ENCODE peak calls at places on chromosomes 3 and 15, in six cellular contexts. One of them, this sample, is unnamed.

GRCh38 chr15:94576889-94577533 is 345.6 kb downstream of the MCTP2 start:
- DNase-seq in stomach: peak
- DNase-seq in A673: peak
- DNase-seq in colonic mucosa: peak
- DNase-seq in AG04449: no peak
- DNase-seq in NT2/D1: peak
- DNase-seq in this sample: peak

GRCh38 chr15:101322849-101323477 is 27.9 kb upstream of the SNRPA1 start:
- DNase-seq in stomach: no peak
- DNase-seq in A673: no peak
- DNase-seq in colonic mucosa: no peak
- DNase-seq in AG04449: no peak
- DNase-seq in NT2/D1: no peak
- DNase-seq in this sample: no peak

GRCh38 chr3:126180477-126181397 is at the start of gene ALDH1L1:
- DNase-seq in stomach: peak
- DNase-seq in A673: peak
- DNase-seq in colonic mucosa: peak
- DNase-seq in AG04449: no peak
- DNase-seq in NT2/D1: peak
- DNase-seq in this sample: peak

GRCh38 chr15:66716668-66717025 is 14.6 kb downstream of the SMAD6 start:
- DNase-seq in stomach: no peak
- DNase-seq in A673: no peak
- DNase-seq in colonic mucosa: no peak
- DNase-seq in AG04449: no peak
- DNase-seq in NT2/D1: no peak
- DNase-seq in this sample: no peak

GRCh38 chr15:70068783-70069565 is 28.7 kb downstream of the TLE3 start:
- DNase-seq in stomach: peak
- DNase-seq in A673: no peak
- DNase-seq in colonic mucosa: no peak
- DNase-seq in AG04449: no peak
- DNase-seq in NT2/D1: no peak
- DNase-seq in this sample: no peak

GRCh38 chr3:17579289-17580031 is 163.0 kb downstream of the TBC1D5 start:
- DNase-seq in stomach: no peak
- DNase-seq in A673: no peak
- DNase-seq in colonic mucosa: no peak
- DNase-seq in AG04449: no peak
- DNase-seq in NT2/D1: no peak
- DNase-seq in this sample: peak

GRCh38 chr15:85581495-85581894 is 201.1 kb downstream of the AKAP13 start:
- DNase-seq in stomach: peak
- DNase-seq in A673: no peak
- DNase-seq in colonic mucosa: peak
- DNase-seq in AG04449: no peak
- DNase-seq in NT2/D1: no peak
- DNase-seq in this sample: peak

GRCh38 chr3:103195201-103195600 is 760.4 kb downstream of the ZPLD1 start:
- DNase-seq in stomach: no peak
- DNase-seq in A673: peak
- DNase-seq in colonic mucosa: no peak
- DNase-seq in AG04449: no peak
- DNase-seq in NT2/D1: no peak
- DNase-seq in this sample: no peak

GRCh38 chr3:146250449-146251382 is at the start of gene PLSCR4:
- DNase-seq in stomach: peak
- DNase-seq in A673: peak
- DNase-seq in colonic mucosa: peak
- DNase-seq in AG04449: no peak
- DNase-seq in NT2/D1: no peak
- DNase-seq in this sample: peak

GRCh38 chr15:74889390-74889881 is 406 bp upstream of the MPI start:
- DNase-seq in stomach: peak
- DNase-seq in A673: no peak
- DNase-seq in colonic mucosa: no peak
- DNase-seq in AG04449: no peak
- DNase-seq in NT2/D1: no peak
- DNase-seq in this sample: peak

GRCh38 chr3:72044231-72044935 is 259.4 kb upstream of the PROK2 start:
- DNase-seq in stomach: no peak
- DNase-seq in A673: no peak
- DNase-seq in colonic mucosa: no peak
- DNase-seq in AG04449: no peak
- DNase-seq in NT2/D1: no peak
- DNase-seq in this sample: no peak

GRCh38 chr3:181715601-181716340 is 4.0 kb downstream of the SOX2 start:
- DNase-seq in stomach: no peak
- DNase-seq in A673: peak
- DNase-seq in colonic mucosa: no peak
- DNase-seq in AG04449: no peak
- DNase-seq in NT2/D1: no peak
- DNase-seq in this sample: no peak

GRCh38 chr15:71743861-71744382 is 66.4 kb upstream of the NR2E3 start:
- DNase-seq in stomach: peak
- DNase-seq in A673: peak
- DNase-seq in colonic mucosa: peak
- DNase-seq in AG04449: no peak
- DNase-seq in NT2/D1: peak
- DNase-seq in this sample: peak

GRCh38 chr3:100093826-100094225 is 20.5 kb downstream of the FILIP1L start:
- DNase-seq in stomach: no peak
- DNase-seq in A673: no peak
- DNase-seq in colonic mucosa: no peak
- DNase-seq in AG04449: no peak
- DNase-seq in NT2/D1: no peak
- DNase-seq in this sample: no peak

GRCh38 chr3:131849640-131850039 is 185.2 kb downstream of the CPNE4 start:
- DNase-seq in stomach: no peak
- DNase-seq in A673: peak
- DNase-seq in colonic mucosa: no peak
- DNase-seq in AG04449: no peak
- DNase-seq in NT2/D1: no peak
- DNase-seq in this sample: no peak

GRCh38 chr15:92448370-92448769 is 54.7 kb downstream of the ST8SIA2 start:
- DNase-seq in stomach: no peak
- DNase-seq in A673: no peak
- DNase-seq in colonic mucosa: no peak
- DNase-seq in AG04449: no peak
- DNase-seq in NT2/D1: no peak
- DNase-seq in this sample: no peak

GRCh38 chr3:16860234-16860633 is 24.5 kb upstream of the PLCL2 start:
- DNase-seq in stomach: no peak
- DNase-seq in A673: no peak
- DNase-seq in colonic mucosa: no peak
- DNase-seq in AG04449: no peak
- DNase-seq in NT2/D1: no peak
- DNase-seq in this sample: no peak

GRCh38 chr3:151644005-151644685 is 89.6 kb upstream of the AADACL2 start:
- DNase-seq in stomach: no peak
- DNase-seq in A673: no peak
- DNase-seq in colonic mucosa: no peak
- DNase-seq in AG04449: no peak
- DNase-seq in NT2/D1: no peak
- DNase-seq in this sample: no peak

GRCh38 chr3:185195652-185196051 is 42.8 kb upstream of the C3orf70 start:
- DNase-seq in stomach: no peak
- DNase-seq in A673: no peak
- DNase-seq in colonic mucosa: no peak
- DNase-seq in AG04449: no peak
- DNase-seq in NT2/D1: no peak
- DNase-seq in this sample: no peak

GRCh38 chr3:12308517-12308916 is 19.6 kb downstream of the PPARG start:
- DNase-seq in stomach: no peak
- DNase-seq in A673: peak
- DNase-seq in colonic mucosa: no peak
- DNase-seq in AG04449: peak
- DNase-seq in NT2/D1: no peak
- DNase-seq in this sample: peak

GRCh38 chr15:74378853-74379252 is 11.4 kb upstream of the CYP11A1 start:
- DNase-seq in stomach: no peak
- DNase-seq in A673: no peak
- DNase-seq in colonic mucosa: no peak
- DNase-seq in AG04449: no peak
- DNase-seq in NT2/D1: no peak
- DNase-seq in this sample: peak

GRCh38 chr15:47185222-47185800 is 532.0 kb upstream of the SEMA6D start:
- DNase-seq in stomach: no peak
- DNase-seq in A673: no peak
- DNase-seq in colonic mucosa: no peak
- DNase-seq in AG04449: no peak
- DNase-seq in NT2/D1: no peak
- DNase-seq in this sample: no peak

GRCh38 chr3:45607790-45608189 is 13.2 kb downstream of the LIMD1 start:
- DNase-seq in stomach: no peak
- DNase-seq in A673: no peak
- DNase-seq in colonic mucosa: no peak
- DNase-seq in AG04449: no peak
- DNase-seq in NT2/D1: peak
- DNase-seq in this sample: peak

GRCh38 chr3:104279617-104280016 is 1087.1 kb upstream of the ALCAM start:
- DNase-seq in stomach: no peak
- DNase-seq in A673: peak
- DNase-seq in colonic mucosa: no peak
- DNase-seq in AG04449: peak
- DNase-seq in NT2/D1: no peak
- DNase-seq in this sample: peak

GRCh38 chr3:119330858-119331257 is 36.7 kb downstream of the ARHGAP31 start:
- DNase-seq in stomach: no peak
- DNase-seq in A673: no peak
- DNase-seq in colonic mucosa: no peak
- DNase-seq in AG04449: no peak
- DNase-seq in NT2/D1: no peak
- DNase-seq in this sample: no peak

GRCh38 chr15:100733088-100733487 is 130.7 kb downstream of the ASB7 start:
- DNase-seq in stomach: no peak
- DNase-seq in A673: no peak
- DNase-seq in colonic mucosa: no peak
- DNase-seq in AG04449: peak
- DNase-seq in NT2/D1: no peak
- DNase-seq in this sample: peak

GRCh38 chr3:167032267-167032876 is 347.7 kb downstream of the ZBBX start:
- DNase-seq in stomach: no peak
- DNase-seq in A673: peak
- DNase-seq in colonic mucosa: no peak
- DNase-seq in AG04449: peak
- DNase-seq in NT2/D1: peak
- DNase-seq in this sample: peak

GRCh38 chr3:14329116-14329830 is 73.1 kb upstream of the SLC6A6 start:
- DNase-seq in stomach: peak
- DNase-seq in A673: peak
- DNase-seq in colonic mucosa: peak
- DNase-seq in AG04449: no peak
- DNase-seq in NT2/D1: peak
- DNase-seq in this sample: no peak

GRCh38 chr3:187130346-187131066 is 8.8 kb downstream of the RPL39L start:
- DNase-seq in stomach: no peak
- DNase-seq in A673: no peak
- DNase-seq in colonic mucosa: no peak
- DNase-seq in AG04449: no peak
- DNase-seq in NT2/D1: no peak
- DNase-seq in this sample: peak

GRCh38 chr15:39125904-39126303 is 455.0 kb upstream of the THBS1 start:
- DNase-seq in stomach: no peak
- DNase-seq in A673: peak
- DNase-seq in colonic mucosa: peak
- DNase-seq in AG04449: no peak
- DNase-seq in NT2/D1: peak
- DNase-seq in this sample: peak

GRCh38 chr3:126432901-126433480 is 38.3 kb downstream of the CFAP100 start:
- DNase-seq in stomach: peak
- DNase-seq in A673: no peak
- DNase-seq in colonic mucosa: no peak
- DNase-seq in AG04449: no peak
- DNase-seq in NT2/D1: no peak
- DNase-seq in this sample: no peak

GRCh38 chr15:63473999-63474809 is 30.2 kb upstream of the USP3 start:
- DNase-seq in stomach: peak
- DNase-seq in A673: no peak
- DNase-seq in colonic mucosa: peak
- DNase-seq in AG04449: no peak
- DNase-seq in NT2/D1: peak
- DNase-seq in this sample: peak
- H3K4me3 ChIP-seq in stomach: no peak
- H3K4me3 ChIP-seq in A673: no peak
- H3K4me3 ChIP-seq in colonic mucosa: no peak
- H3K4me3 ChIP-seq in AG04449: no peak
- H3K4me3 ChIP-seq in NT2/D1: no peak
- H3K4me3 ChIP-seq in this sample: no peak

DNA sequence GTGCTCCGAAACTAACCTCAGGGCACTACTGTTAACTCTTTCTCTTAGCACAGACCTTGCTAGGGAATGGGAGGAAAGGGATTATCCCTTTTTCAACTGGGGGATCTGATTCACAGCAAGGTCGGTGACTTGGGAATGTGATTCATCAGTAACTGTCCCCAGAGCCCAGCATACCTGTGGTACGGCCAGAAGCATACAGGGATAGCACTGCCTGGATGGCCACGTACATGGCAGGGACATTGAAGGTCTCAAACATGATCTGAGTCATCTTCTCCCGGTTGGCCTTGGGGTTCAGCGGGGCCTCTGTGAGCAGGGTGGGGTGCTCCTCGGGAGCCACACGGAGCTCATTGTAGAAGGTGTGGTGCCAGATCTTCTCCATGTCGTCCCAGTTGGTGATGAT is 2.3 kb downstream of the ACTC1 start:
- DNase-seq in stomach: no peak
- DNase-seq in A673: no peak
- DNase-seq in colonic mucosa: no peak
- DNase-seq in AG04449: no peak
- DNase-seq in NT2/D1: no peak
- DNase-seq in this sample: no peak
- H3K4me3 ChIP-seq in stomach: no peak
- H3K4me3 ChIP-seq in A673: no peak
- H3K4me3 ChIP-seq in colonic mucosa: no peak
- H3K4me3 ChIP-seq in AG04449: no peak
- H3K4me3 ChIP-seq in NT2/D1: no peak
- H3K4me3 ChIP-seq in this sample: no peak

DNA sequence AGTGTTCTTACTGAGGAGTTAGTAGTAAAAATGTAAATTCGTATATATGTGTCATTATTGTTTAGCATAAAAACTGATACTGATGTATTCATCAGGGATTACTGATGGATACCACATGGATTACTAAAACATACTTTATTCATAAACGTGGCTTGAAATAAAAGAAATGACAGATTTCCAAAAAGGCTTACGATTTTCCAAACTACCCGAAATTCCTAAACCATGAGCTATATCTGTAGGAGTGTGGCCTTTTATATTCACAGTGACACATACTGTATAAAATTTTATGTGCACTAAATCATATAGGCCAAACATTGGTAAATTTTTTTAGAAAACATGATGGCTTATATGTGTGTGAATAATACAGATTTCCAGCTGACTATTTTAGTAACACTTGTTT is 6.9 kb downstream of the TSC22D2 start:
- DNase-seq in stomach: no peak
- DNase-seq in A673: no peak
- DNase-seq in colonic mucosa: no peak
- DNase-seq in AG04449: peak
- DNase-seq in NT2/D1: no peak
- DNase-seq in this sample: no peak
- H3K4me3 ChIP-seq in stomach: no peak
- H3K4me3 ChIP-seq in A673: peak
- H3K4me3 ChIP-seq in colonic mucosa: no peak
- H3K4me3 ChIP-seq in AG04449: peak
- H3K4me3 ChIP-seq in NT2/D1: no peak
- H3K4me3 ChIP-seq in this sample: peak

GRCh38 chr3:156024904-156025303 is 95.5 kb upstream of the KCNAB1 start:
- DNase-seq in stomach: no peak
- DNase-seq in A673: no peak
- DNase-seq in colonic mucosa: no peak
- DNase-seq in AG04449: no peak
- DNase-seq in NT2/D1: no peak
- DNase-seq in this sample: peak
- H3K4me3 ChIP-seq in stomach: no peak
- H3K4me3 ChIP-seq in A673: no peak
- H3K4me3 ChIP-seq in colonic mucosa: no peak
- H3K4me3 ChIP-seq in AG04449: no peak
- H3K4me3 ChIP-seq in NT2/D1: no peak
- H3K4me3 ChIP-seq in this sample: peak